ENCODE peak calls at places on chromosomes 7 and 10, in four cellular contexts. P is nucleus accumbens; Y is omental fat pad; U is activated T-cell treated with anti-CD3 and anti-CD28 coated beads, Interleukin-2, amount 50 U/mL, for 48 hours. T is an unnamed sample.

GRCh38 chr7:120949393-120949799 is 1.2 kb upstream of the ING3 start:
- DNase-seq in Y (no peak), P (no peak), U (no peak), T (no peak)

GRCh38 chr7:121433775-121434174 is 37.7 kb upstream of the FAM3C start:
- DNase-seq in U (no peak), P (no peak), Y (no peak), T (no peak)

GRCh38 chr7:74199551-74200355 is 10.1 kb upstream of the LAT2 start:
- DNase-seq in U (no peak), P (no peak), Y (no peak), T (no peak)

GRCh38 chr7:37944737-37945054 is 24.3 kb downstream of the EPDR1 start:
- DNase-seq in Y (no peak), P (no peak), U (no peak), T (no peak)

GRCh38 chr7:159035571-159036073 is 109.0 kb downstream of the VIPR2 start:
- DNase-seq in Y (no peak), P (no peak), U (peak; percentile 11), T (no peak)

GRCh38 chr7:143467724-143468123 is 9.9 kb upstream of the TAS2R41 start:
- DNase-seq in P (no peak), Y (no peak), U (no peak), T (no peak)

GRCh38 chr10:86336341-86336740 is 30.3 kb downstream of the GRID1 start:
- DNase-seq in Y (no peak), P (no peak), U (no peak), T (no peak)

GRCh38 chr7:55365103-55365679 is at the start of gene LANCL2:
- DNase-seq in P (peak; percentile 56), Y (no peak), U (no peak), T (peak; percentile 71)

GRCh38 chr7:132276986-132277716 is 299.1 kb downstream of the PLXNA4 start:
- DNase-seq in P (no peak), Y (no peak), U (no peak), T (no peak)

GRCh38 chr10:109877546-109877945 is 45.8 kb downstream of the XPNPEP1 start:
- DNase-seq in Y (no peak), U (no peak), P (no peak), T (no peak)

GRCh38 chr10:89173075-89173474 is 34.0 kb downstream of the CH25H start:
- DNase-seq in Y (no peak), P (no peak), U (no peak), T (no peak)

T was measured in amygdala.